ENCODE peak calls at places on chromosomes 7 and 10, in nine cellular contexts. One of them, this sample, is unnamed.

GRCh38 chr7:92058040-92058439 is 76.2 kb downstream of the CYP51A1 start:
- DNase-seq in body of pancreas: no peak
- DNase-seq in astrocyte: no peak
- DNase-seq in prostate gland: no peak
- DNase-seq in OCI-LY7: peak; percentile 15
- DNase-seq in GM23248: no peak
- DNase-seq in Caco-2: no peak
- DNase-seq in IMR-90: no peak
- DNase-seq in fibroblast of mammary gland: no peak
- DNase-seq in this sample: no peak

GRCh38 chr10:89853796-89854195 is 152.4 kb downstream of the KIF20B start:
- DNase-seq in Caco-2: no peak
- DNase-seq in IMR-90: no peak
- DNase-seq in body of pancreas: no peak
- DNase-seq in prostate gland: no peak
- DNase-seq in GM23248: no peak
- DNase-seq in astrocyte: no peak
- DNase-seq in fibroblast of mammary gland: no peak
- DNase-seq in OCI-LY7: no peak
- DNase-seq in this sample: no peak

GRCh38 chr10:58820862-58821559 is 308.3 kb downstream of the BICC1 start:
- DNase-seq in prostate gland: no peak
- DNase-seq in body of pancreas: no peak
- DNase-seq in fibroblast of mammary gland: peak; percentile 82
- DNase-seq in Caco-2: no peak
- DNase-seq in IMR-90: peak; percentile 79
- DNase-seq in OCI-LY7: no peak
- DNase-seq in GM23248: peak; percentile 74
- DNase-seq in astrocyte: peak; percentile 72
- DNase-seq in this sample: no peak

GRCh38 chr10:89373916-89374711 is 3.7 kb upstream of the IFIT1B start:
- DNase-seq in GM23248: peak; percentile 95
- DNase-seq in Caco-2: no peak
- DNase-seq in body of pancreas: peak; percentile 90
- DNase-seq in fibroblast of mammary gland: peak; percentile 95
- DNase-seq in prostate gland: peak; percentile 96
- DNase-seq in IMR-90: peak; percentile 94
- DNase-seq in astrocyte: peak; percentile 96
- DNase-seq in OCI-LY7: no peak
- DNase-seq in this sample: no peak

GRCh38 chr7:78225534-78225933 is 427.0 kb downstream of the PHTF2 start:
- DNase-seq in IMR-90: peak; percentile 59
- DNase-seq in Caco-2: no peak
- DNase-seq in GM23248: no peak
- DNase-seq in astrocyte: peak; percentile 8
- DNase-seq in prostate gland: no peak
- DNase-seq in fibroblast of mammary gland: no peak
- DNase-seq in body of pancreas: no peak
- DNase-seq in OCI-LY7: no peak
- DNase-seq in this sample: no peak

GRCh38 chr7:148975896-148976295 is 52.4 kb downstream of the PDIA4 start:
- DNase-seq in astrocyte: no peak
- DNase-seq in body of pancreas: no peak
- DNase-seq in Caco-2: no peak
- DNase-seq in OCI-LY7: no peak
- DNase-seq in IMR-90: no peak
- DNase-seq in prostate gland: no peak
- DNase-seq in fibroblast of mammary gland: no peak
- DNase-seq in GM23248: no peak
- DNase-seq in this sample: no peak

GRCh38 chr7:103142494-103142893 is 6.4 kb downstream of the NAPEPLD start:
- DNase-seq in Caco-2: no peak
- DNase-seq in astrocyte: no peak
- DNase-seq in OCI-LY7: no peak
- DNase-seq in GM23248: no peak
- DNase-seq in fibroblast of mammary gland: no peak
- DNase-seq in prostate gland: no peak
- DNase-seq in IMR-90: no peak
- DNase-seq in body of pancreas: no peak
- DNase-seq in this sample: no peak

GRCh38 chr10:69851306-69851705 is 49.6 kb downstream of the COL13A1 start:
- DNase-seq in OCI-LY7: no peak
- DNase-seq in fibroblast of mammary gland: no peak
- DNase-seq in astrocyte: peak; percentile 53
- DNase-seq in IMR-90: no peak
- DNase-seq in GM23248: peak; percentile 59
- DNase-seq in Caco-2: no peak
- DNase-seq in prostate gland: no peak
- DNase-seq in body of pancreas: no peak
- DNase-seq in this sample: no peak

GRCh38 chr7:37729160-37729559 is 45.6 kb downstream of the GPR141 start:
- DNase-seq in Caco-2: no peak
- DNase-seq in fibroblast of mammary gland: no peak
- DNase-seq in astrocyte: no peak
- DNase-seq in OCI-LY7: no peak
- DNase-seq in body of pancreas: no peak
- DNase-seq in prostate gland: no peak
- DNase-seq in GM23248: no peak
- DNase-seq in IMR-90: no peak
- DNase-seq in this sample: no peak

GRCh38 chr10:46560381-46560780 is 3.9 kb upstream of the GPRIN2 start:
- DNase-seq in fibroblast of mammary gland: no peak
- DNase-seq in IMR-90: no peak
- DNase-seq in GM23248: no peak
- DNase-seq in Caco-2: peak; percentile 13
- DNase-seq in prostate gland: no peak
- DNase-seq in astrocyte: no peak
- DNase-seq in body of pancreas: peak; percentile 10
- DNase-seq in OCI-LY7: no peak
- DNase-seq in this sample: peak; percentile 6

GRCh38 chr7:101788517-101788916 is 28.9 kb upstream of the CUX1 start:
- DNase-seq in GM23248: no peak
- DNase-seq in Caco-2: no peak
- DNase-seq in fibroblast of mammary gland: no peak
- DNase-seq in IMR-90: no peak
- DNase-seq in body of pancreas: no peak
- DNase-seq in OCI-LY7: no peak
- DNase-seq in astrocyte: no peak
- DNase-seq in prostate gland: no peak
- DNase-seq in this sample: no peak

GRCh38 chr10:65684896-65685295 is 1240.9 kb upstream of the LRRTM3 start:
- DNase-seq in Caco-2: no peak
- DNase-seq in IMR-90: no peak
- DNase-seq in OCI-LY7: no peak
- DNase-seq in astrocyte: no peak
- DNase-seq in body of pancreas: no peak
- DNase-seq in fibroblast of mammary gland: no peak
- DNase-seq in prostate gland: no peak
- DNase-seq in GM23248: no peak
- DNase-seq in this sample: no peak

GRCh38 chr10:79449181-79450146 is 4.0 kb upstream of the ZCCHC24 start:
- DNase-seq in body of pancreas: no peak
- DNase-seq in astrocyte: no peak
- DNase-seq in GM23248: no peak
- DNase-seq in prostate gland: peak; percentile 57
- DNase-seq in IMR-90: no peak
- DNase-seq in fibroblast of mammary gland: no peak
- DNase-seq in OCI-LY7: no peak
- DNase-seq in Caco-2: no peak
- DNase-seq in this sample: no peak

GRCh38 chr10:28810062-28810870 is 132.9 kb downstream of the BAMBI start:
- DNase-seq in astrocyte: no peak
- DNase-seq in prostate gland: no peak
- DNase-seq in OCI-LY7: no peak
- DNase-seq in Caco-2: no peak
- DNase-seq in body of pancreas: no peak
- DNase-seq in fibroblast of mammary gland: no peak
- DNase-seq in GM23248: no peak
- DNase-seq in IMR-90: peak; percentile 38
- DNase-seq in this sample: no peak

GRCh38 chr10:28818645-28819036 is 141.3 kb downstream of the BAMBI start:
- DNase-seq in Caco-2: no peak
- DNase-seq in GM23248: no peak
- DNase-seq in prostate gland: peak; percentile 43
- DNase-seq in IMR-90: no peak
- DNase-seq in fibroblast of mammary gland: no peak
- DNase-seq in astrocyte: no peak
- DNase-seq in OCI-LY7: no peak
- DNase-seq in body of pancreas: no peak
- DNase-seq in this sample: no peak

GRCh38 chr10:28812384-28813372 is 135.4 kb downstream of the BAMBI start:
- DNase-seq in prostate gland: no peak
- DNase-seq in fibroblast of mammary gland: no peak
- DNase-seq in body of pancreas: no peak
- DNase-seq in astrocyte: no peak
- DNase-seq in IMR-90: no peak
- DNase-seq in Caco-2: no peak
- DNase-seq in GM23248: no peak
- DNase-seq in OCI-LY7: no peak
- DNase-seq in this sample: no peak

GRCh38 chr10:28811639-28812349 is 134.5 kb downstream of the BAMBI start:
- DNase-seq in OCI-LY7: no peak
- DNase-seq in fibroblast of mammary gland: no peak
- DNase-seq in astrocyte: no peak
- DNase-seq in IMR-90: no peak
- DNase-seq in prostate gland: no peak
- DNase-seq in body of pancreas: no peak
- DNase-seq in Caco-2: no peak
- DNase-seq in GM23248: no peak
- DNase-seq in this sample: no peak

DNA sequence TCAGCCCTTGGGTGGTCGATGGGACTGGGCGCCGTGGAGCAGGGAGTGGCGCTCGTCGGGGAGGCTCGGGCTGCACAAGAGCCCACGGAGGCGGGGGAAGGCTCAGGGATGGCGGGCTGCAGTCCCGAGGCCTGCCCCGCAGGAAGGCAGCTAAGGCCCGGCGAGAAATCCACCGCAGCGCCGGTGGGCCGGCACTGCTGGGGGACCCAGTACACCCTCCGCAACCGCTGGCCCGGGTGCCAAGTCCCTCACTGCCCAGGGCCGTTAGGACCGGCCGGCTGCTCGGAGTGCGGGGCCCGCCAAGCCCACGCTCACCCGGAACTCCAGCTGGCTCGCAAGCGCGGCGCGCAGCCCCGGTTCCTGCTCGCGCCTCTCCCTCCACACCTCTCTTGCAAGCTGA is 138.4 kb downstream of the BAMBI start:
- DNase-seq in IMR-90: no peak
- DNase-seq in body of pancreas: no peak
- DNase-seq in prostate gland: no peak
- DNase-seq in Caco-2: no peak
- DNase-seq in OCI-LY7: no peak
- DNase-seq in GM23248: no peak
- DNase-seq in fibroblast of mammary gland: no peak
- DNase-seq in astrocyte: no peak
- DNase-seq in this sample: no peak
- H3K4me3 ChIP-seq in IMR-90: no peak overlapping the region
- H3K4me3 ChIP-seq in body of pancreas: no peak overlapping the region
- H3K4me3 ChIP-seq in prostate gland: no peak overlapping the region
- H3K4me3 ChIP-seq in Caco-2: no peak overlapping the region
- H3K4me3 ChIP-seq in OCI-LY7: no peak overlapping the region
- H3K4me3 ChIP-seq in GM23248: no peak overlapping the region
- H3K4me3 ChIP-seq in fibroblast of mammary gland: no peak overlapping the region
- H3K4me3 ChIP-seq in astrocyte: no peak overlapping the region
- H3K4me3 ChIP-seq in this sample: no peak overlapping the region

DNA sequence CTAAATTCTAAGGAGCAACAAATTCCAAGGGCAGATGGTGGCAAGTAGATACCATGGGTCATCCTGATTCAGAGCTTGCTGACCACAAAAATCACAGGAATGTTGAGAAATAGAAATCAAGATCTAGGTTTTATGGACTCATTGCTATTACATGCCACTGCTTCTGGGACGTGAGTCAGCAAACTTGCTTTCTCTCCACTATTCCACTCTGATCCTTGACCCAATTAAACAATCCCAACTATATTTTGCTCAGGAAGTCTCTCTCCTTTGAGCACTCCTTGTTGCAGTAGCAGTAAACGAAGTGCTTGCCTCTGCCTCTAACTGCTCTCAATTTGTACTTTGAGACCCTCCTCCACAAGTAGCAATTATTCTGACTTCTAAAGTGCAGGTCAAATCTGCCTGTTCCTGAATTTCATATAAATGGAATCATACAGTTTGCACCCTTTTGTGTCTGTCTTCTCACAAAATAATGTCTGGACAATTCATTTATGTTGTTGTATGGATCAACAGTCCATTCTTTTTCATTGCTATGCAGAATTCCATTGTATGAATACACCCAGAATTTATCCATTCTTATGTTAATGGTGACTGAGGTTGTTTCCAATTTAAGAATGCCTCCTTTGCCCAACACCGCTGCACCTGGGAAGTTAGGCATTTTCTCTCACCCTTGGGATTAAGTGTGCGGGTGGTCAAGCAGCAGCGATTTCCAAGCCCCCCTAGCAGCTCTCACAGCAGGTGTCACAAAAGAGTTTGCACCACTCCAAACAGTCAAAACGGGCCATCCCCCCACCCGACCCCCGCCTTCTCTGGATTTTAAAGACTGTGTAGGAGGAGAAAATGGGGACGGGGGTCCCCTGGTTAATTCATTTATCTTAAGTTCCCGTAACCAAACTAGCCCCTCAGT is 35.9 kb downstream of the ACSM6 start:
- DNase-seq in prostate gland: no peak
- DNase-seq in OCI-LY7: no peak
- DNase-seq in IMR-90: peak; percentile 98
- DNase-seq in GM23248: peak; percentile 96
- DNase-seq in Caco-2: no peak
- DNase-seq in body of pancreas: no peak
- DNase-seq in astrocyte: peak; percentile 98
- DNase-seq in fibroblast of mammary gland: peak; percentile 98
- DNase-seq in this sample: peak; percentile 66
- H3K4me3 ChIP-seq in prostate gland: peak overlapping the region; percentile 35
- H3K4me3 ChIP-seq in OCI-LY7: no peak overlapping the region
- H3K4me3 ChIP-seq in IMR-90: no peak overlapping the region
- H3K4me3 ChIP-seq in GM23248: peak overlapping the region; percentile 41
- H3K4me3 ChIP-seq in Caco-2: no peak overlapping the region
- H3K4me3 ChIP-seq in body of pancreas: no peak overlapping the region
- H3K4me3 ChIP-seq in astrocyte: peak overlapping the region; percentile 38
- H3K4me3 ChIP-seq in fibroblast of mammary gland: no peak overlapping the region
- H3K4me3 ChIP-seq in this sample: no peak overlapping the region

GRCh38 chr10:86402283-86402931 is 35.8 kb upstream of the GRID1 start:
- DNase-seq in body of pancreas: no peak
- DNase-seq in IMR-90: peak; percentile 15
- DNase-seq in astrocyte: peak; percentile 39
- DNase-seq in Caco-2: no peak
- DNase-seq in fibroblast of mammary gland: no peak
- DNase-seq in prostate gland: no peak
- DNase-seq in OCI-LY7: no peak
- DNase-seq in GM23248: peak; percentile 67
- DNase-seq in this sample: no peak
- H3K4me3 ChIP-seq in body of pancreas: no peak overlapping the region
- H3K4me3 ChIP-seq in IMR-90: no peak overlapping the region
- H3K4me3 ChIP-seq in astrocyte: no peak overlapping the region
- H3K4me3 ChIP-seq in Caco-2: no peak overlapping the region
- H3K4me3 ChIP-seq in fibroblast of mammary gland: no peak overlapping the region
- H3K4me3 ChIP-seq in prostate gland: no peak overlapping the region
- H3K4me3 ChIP-seq in OCI-LY7: peak overlapping the region; percentile 82
- H3K4me3 ChIP-seq in GM23248: peak overlapping the region; percentile 43
- H3K4me3 ChIP-seq in this sample: no peak overlapping the region

DNA sequence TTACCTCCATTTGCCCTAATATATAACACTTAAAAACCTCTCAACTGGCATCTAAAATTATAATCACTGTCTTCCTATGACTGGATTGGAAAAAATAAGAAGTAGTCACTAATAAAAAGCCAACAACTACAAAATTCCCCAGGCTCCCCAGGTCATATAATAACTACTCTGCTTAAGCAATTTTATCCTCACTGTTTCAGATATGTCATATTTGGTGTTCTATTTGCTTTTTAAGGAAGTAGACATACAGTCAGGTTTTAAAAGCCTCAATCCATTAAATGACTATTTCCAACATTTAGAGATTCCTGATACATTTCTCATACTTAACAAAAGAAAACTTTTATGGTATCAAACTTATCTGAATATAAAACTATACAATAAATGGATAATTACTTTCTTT is 2.4 kb downstream of the H2AZ2 start:
- DNase-seq in IMR-90: no peak
- DNase-seq in body of pancreas: no peak
- DNase-seq in Caco-2: no peak
- DNase-seq in GM23248: peak; percentile 13
- DNase-seq in astrocyte: no peak
- DNase-seq in fibroblast of mammary gland: no peak
- DNase-seq in prostate gland: no peak
- DNase-seq in OCI-LY7: no peak
- DNase-seq in this sample: no peak
- H3K4me3 ChIP-seq in IMR-90: no peak overlapping the region
- H3K4me3 ChIP-seq in body of pancreas: no peak overlapping the region
- H3K4me3 ChIP-seq in Caco-2: no peak overlapping the region
- H3K4me3 ChIP-seq in GM23248: peak overlapping the region; percentile 97
- H3K4me3 ChIP-seq in astrocyte: no peak overlapping the region
- H3K4me3 ChIP-seq in fibroblast of mammary gland: no peak overlapping the region
- H3K4me3 ChIP-seq in prostate gland: no peak overlapping the region
- H3K4me3 ChIP-seq in OCI-LY7: peak overlapping the region; percentile 88
- H3K4me3 ChIP-seq in this sample: peak overlapping the region; percentile 67

This sample was measured in HAP-1.